ENCODE peak calls at places on chromosomes 16 and 17, in eight cellular contexts. H is germinal center; R is NCI-H1930; L is stimulated activated naive CD8-positive, alpha-beta T cell treated with anti-CD3 and anti-CD28 coated beads, Interleukin-15, Interleukin-2, amounts not matched to agents 100 U/mL and 50 U/mL, for 24 hours; E is HTR-8/SVneo; S is fibroblast of pulmonary artery; Q is hippocampal formation; P is lower leg skin. X is an unnamed sample.

GRCh38 chr17:65553646-65554567 is 7.5 kb downstream of the AXIN2 start:
- DNase-seq in H (no peak), E (no peak), L (no peak), R (no peak), P (no peak), Q (no peak), S (no peak), X (no peak)

GRCh38 chr17:63075969-63076368 is 109.9 kb downstream of the TANC2 start:
- DNase-seq in P (no peak), S (peak), R (no peak), E (no peak), H (no peak), L (no peak), Q (no peak), X (no peak)

GRCh38 chr16:82329504-82330192 is 159.6 kb upstream of the MPHOSPH6 start:
- DNase-seq in H (no peak), E (no peak), R (peak), L (no peak), Q (no peak), S (no peak), P (no peak), X (no peak)

GRCh38 chr17:45888392-45888791 is 6.0 kb upstream of the MAPT start:
- DNase-seq in R (no peak), Q (no peak), H (no peak), L (no peak), S (no peak), P (no peak), E (no peak), X (no peak)

GRCh38 chr17:17929655-17930380 is 42.4 kb downstream of the TOM1L2 start:
- DNase-seq in R (no peak), H (no peak), L (no peak), S (no peak), P (no peak), Q (no peak), E (no peak), X (no peak)

GRCh38 chr17:164536-165235 is 16.8 kb downstream of the DOC2B start:
- DNase-seq in Q (peak), H (no peak), S (peak), L (peak), P (no peak), R (peak), E (peak), X (no peak)

GRCh38 chr16:50224297-50224696 is 42.1 kb upstream of the ADCY7 start:
- DNase-seq in S (no peak), L (no peak), P (no peak), E (no peak), H (no peak), Q (no peak), R (no peak), X (no peak)

GRCh38 chr17:40952675-40953074 is 14.1 kb downstream of the KRT39 start:
- DNase-seq in E (no peak), H (no peak), Q (no peak), S (peak), R (no peak), L (no peak), P (no peak), X (no peak)

GRCh38 chr16:81036751-81037350 is 1.2 kb downstream of the ATMIN start:
- DNase-seq in R (no peak), P (no peak), H (peak), S (peak), L (no peak), E (no peak), Q (no peak), X (no peak)

GRCh38 chr16:57341441-57342303 is 16.9 kb upstream of the CCL22 start:
- DNase-seq in L (no peak), E (no peak), S (peak), R (no peak), P (peak), H (no peak), Q (no peak), X (peak)